ENCODE peak calls at places on chromosomes 1 and 21, in four cellular contexts. I, F, P and S are unnamed samples.

GRCh38 chr21:43787180-43787533 is 2.2 kb upstream of the RRP1 start:
- DNase-seq in F (no peak), P (peak; percentile 34), I (no peak), S (no peak)

GRCh38 chr21:28550057-28550825 is 442.4 kb downstream of the LTN1 start:
- DNase-seq in P (no peak), F (peak; percentile 42), I (no peak), S (no peak)

GRCh38 chr1:97668945-97669344 is 251.9 kb downstream of the DPYD start:
- DNase-seq in F (peak; percentile 49), P (peak; percentile 29), I (no peak), S (peak; percentile 17)

GRCh38 chr1:37932759-37933158 is 14.1 kb downstream of the INPP5B start:
- DNase-seq in P (peak; percentile 30), I (no peak), F (peak; percentile 88), S (no peak)

GRCh38 chr1:34101151-34101550 is 63.9 kb downstream of the CSMD2 start:
- DNase-seq in I (no peak), F (peak; percentile 88), P (no peak), S (no peak)

GRCh38 chr1:53176452-53177344 is 19.9 kb upstream of the CPT2 start:
- DNase-seq in I (no peak), P (no peak), F (peak; percentile 73), S (no peak)

GRCh38 chr1:164704954-164705353 is 146.0 kb downstream of the PBX1 start:
- DNase-seq in I (no peak), P (peak; percentile 37), F (no peak), S (no peak)

GRCh38 chr1:112790920-112791722 is 76.0 kb upstream of the PPM1J start:
- DNase-seq in F (no peak), P (no peak), I (no peak), S (no peak)

GRCh38 chr1:23751050-23751814 is 8.0 kb downstream of the ELOA start:
- DNase-seq in I (no peak), F (peak; percentile 81), P (peak; percentile 70), S (peak; percentile 81)

GRCh38 chr1:176609556-176610408 is 146.8 kb downstream of the PAPPA2 start:
- DNase-seq in I (no peak), F (peak; percentile 38), P (no peak), S (no peak)

GRCh38 chr1:67721650-67722291 is 36.8 kb downstream of the GADD45A start:
- DNase-seq in F (no peak), I (no peak), P (no peak), S (peak; percentile 32)

GRCh38 chr1:183778006-183778405 is 26.9 kb upstream of the RGL1 start:
- DNase-seq in F (no peak), P (no peak), I (no peak), S (no peak)

GRCh38 chr1:183920651-183921050 is 115.7 kb downstream of the RGL1 start:
- DNase-seq in P (no peak), I (no peak), F (no peak), S (no peak)

GRCh38 chr1:100411574-100411973 is 59.3 kb downstream of the CDC14A start:
- DNase-seq in I (no peak), F (no peak), P (no peak), S (no peak)

GRCh38 chr1:155168456-155169210 is 4.5 kb downstream of the KRTCAP2 start:
- DNase-seq in F (no peak), I (no peak), P (no peak), S (no peak)
- H3K4me3 ChIP-seq in F (no peak overlapping the region), I (no peak overlapping the region), P (no peak overlapping the region), S (no peak overlapping the region)

GRCh38 chr1:27383661-27384060 is 528 bp upstream of the CD164L2 start:
- DNase-seq in F (no peak), I (peak; percentile 43), P (no peak), S (no peak)
- H3K4me3 ChIP-seq in F (no peak overlapping the region), I (no peak overlapping the region), P (no peak overlapping the region), S (no peak overlapping the region)

GRCh38 chr1:63825111-63825510 is 51.3 kb downstream of the ROR1 start:
- DNase-seq in F (no peak), I (no peak), P (no peak), S (no peak)
- H3K4me3 ChIP-seq in F (no peak overlapping the region), I (no peak overlapping the region), P (no peak overlapping the region), S (no peak overlapping the region)

DNA sequence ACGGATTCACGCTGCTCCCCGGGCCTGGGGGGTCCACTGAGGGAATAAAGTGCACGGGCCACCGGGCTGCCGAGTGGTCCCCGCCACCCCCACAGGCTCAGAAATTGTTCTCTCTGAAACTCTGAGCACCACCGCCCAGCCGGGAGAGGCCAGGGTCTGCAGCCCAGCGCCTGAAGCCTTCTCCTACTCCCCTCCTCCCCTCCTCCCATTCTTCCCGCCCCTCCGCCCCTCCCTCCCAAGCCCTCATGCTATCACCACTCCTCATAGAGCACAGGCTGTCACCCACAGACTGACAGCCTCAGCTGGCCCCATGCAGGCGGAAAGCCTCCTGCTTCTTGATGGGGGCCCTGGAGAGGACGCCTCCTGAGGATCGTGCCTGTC is 707 bp upstream of the GPR153 start:
- DNase-seq in P (no peak), F (no peak), I (peak; percentile 74), S (no peak)
- H3K4me3 ChIP-seq in P (no peak overlapping the region), F (peak overlapping the region; percentile 66), I (peak overlapping the region; percentile 63), S (peak overlapping the region; percentile 36)

GRCh38 chr1:87806377-87807094 is 477.9 kb downstream of the LMO4 start:
- DNase-seq in F (no peak), I (no peak), P (no peak), S (no peak)
- H3K4me3 ChIP-seq in F (peak overlapping the region; percentile 19), I (no peak overlapping the region), P (no peak overlapping the region), S (no peak overlapping the region)